ENCODE peak calls at places on chromosomes 6 and 20, in six cellular contexts. D is fibroblast of pulmonary artery, V is IMR-90, F is Karpas-422, L is colonic mucosa, N is right cardiac atrium. K is an unnamed sample.

GRCh38 chr6:26194774-26195375 is 107.6 kb downstream of the HFE start:
- DNase-seq in D (no peak), V (peak; percentile 32), F (no peak), L (no peak), N (no peak), K (no peak)

GRCh38 chr6:112802154-112802553 is 455.0 kb downstream of the RFPL4B start:
- DNase-seq in D (peak; percentile 87), V (peak; percentile 96), F (no peak), L (no peak), N (no peak), K (peak; percentile 92)

GRCh38 chr6:16184554-16184953 is 53.8 kb upstream of the GMPR start:
- DNase-seq in D (no peak), V (no peak), F (no peak), L (no peak), N (no peak), K (no peak)

GRCh38 chr6:149905371-149905910 is 7.5 kb upstream of the RAET1E start:
- DNase-seq in D (no peak), V (no peak), F (no peak), L (no peak), N (peak; percentile 59), K (no peak)

GRCh38 chr6:149560736-149561135 is 5.4 kb upstream of the GINM1 start:
- DNase-seq in D (peak; percentile 21), V (no peak), F (peak; percentile 65), L (no peak), N (no peak), K (no peak)

GRCh38 chr6:168060521-168060931 is 18.5 kb downstream of the FRMD1 start:
- DNase-seq in D (peak; percentile 79), V (peak; percentile 43), F (no peak), L (peak; percentile 86), N (peak; percentile 84), K (peak; percentile 65)

GRCh38 chr6:122792796-122793195 is 3.7 kb downstream of the SMPDL3A start:
- DNase-seq in D (no peak), V (peak; percentile 63), F (no peak), L (no peak), N (no peak), K (no peak)

GRCh38 chr20:25145131-25145530 is 50.4 kb upstream of the ENTPD6 start:
- DNase-seq in D (no peak), V (no peak), F (no peak), L (no peak), N (no peak), K (no peak)

GRCh38 chr20:50320910-50321796 is 130.5 kb downstream of the CEBPB start:
- DNase-seq in D (peak; percentile 92), V (peak; percentile 97), F (no peak), L (peak; percentile 81), N (peak; percentile 96), K (peak; percentile 90)

GRCh38 chr6:107153061-107153460 is 37.7 kb upstream of the BEND3 start:
- DNase-seq in D (no peak), V (peak; percentile 69), F (no peak), L (no peak), N (no peak), K (no peak)

GRCh38 chr6:132551214-132551613 is 1.3 kb upstream of the TAAR8 start:
- DNase-seq in D (no peak), V (no peak), F (no peak), L (no peak), N (no peak), K (no peak)
- H3K4me3 ChIP-seq in D (no peak overlapping the region), V (no peak overlapping the region), F (no peak overlapping the region), L (no peak overlapping the region), N (no peak overlapping the region), K (no peak overlapping the region)

DNA sequence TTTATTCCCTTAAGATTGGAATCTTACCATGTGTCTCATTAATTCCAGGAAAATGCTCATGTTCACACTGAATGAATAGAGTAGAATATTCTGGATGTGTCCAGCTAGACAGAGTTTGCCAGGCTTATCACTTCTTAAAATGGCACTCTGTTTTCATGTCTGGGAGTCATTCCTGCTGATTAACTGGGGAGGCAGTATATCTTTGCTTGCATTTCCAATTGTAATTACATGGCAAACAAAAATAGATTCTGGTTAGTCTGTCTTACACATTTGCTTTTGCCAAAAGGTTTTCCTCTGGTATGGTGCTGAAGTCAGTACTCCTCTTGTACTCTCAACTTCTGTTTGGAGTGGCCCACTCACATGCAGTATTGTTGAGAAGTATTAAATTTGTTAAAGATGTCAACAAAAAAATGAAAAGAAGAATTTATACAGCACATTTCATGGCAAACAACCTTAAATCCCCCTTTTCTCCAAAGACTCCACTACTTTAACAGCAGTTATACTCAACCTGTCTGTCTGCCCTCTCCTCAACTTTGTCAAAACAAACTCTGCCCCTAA is 70.2 kb downstream of the TENT5A start:
- DNase-seq in D (no peak), V (no peak), F (no peak), L (no peak), N (no peak), K (no peak)
- H3K4me3 ChIP-seq in D (no peak overlapping the region), V (no peak overlapping the region), F (no peak overlapping the region), L (no peak overlapping the region), N (no peak overlapping the region), K (no peak overlapping the region)

DNA sequence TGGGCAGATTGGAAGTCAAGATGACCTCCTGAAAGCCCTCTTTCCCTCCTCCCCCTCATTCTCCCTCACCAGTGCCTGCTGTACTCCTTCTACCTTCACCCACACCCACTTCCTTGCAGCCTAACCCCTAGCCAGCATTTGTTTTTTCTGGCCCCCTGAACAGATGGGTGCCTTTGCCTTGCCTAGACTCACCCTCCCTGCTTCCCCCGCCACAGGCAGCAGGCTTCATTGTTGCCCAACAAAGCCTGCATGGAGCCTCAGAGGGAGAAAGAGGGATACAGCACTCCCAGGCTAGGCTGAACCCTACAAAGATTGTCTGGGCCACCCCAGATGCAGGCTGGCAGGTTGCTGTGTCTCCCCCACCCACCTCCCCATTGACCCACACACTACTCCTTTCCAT is 2.7 kb downstream of the MOCS1 start:
- DNase-seq in D (no peak), V (no peak), F (no peak), L (no peak), N (no peak), K (no peak)
- H3K4me3 ChIP-seq in D (no peak overlapping the region), V (no peak overlapping the region), F (no peak overlapping the region), L (no peak overlapping the region), N (peak overlapping the region; percentile 16), K (no peak overlapping the region)

DNA sequence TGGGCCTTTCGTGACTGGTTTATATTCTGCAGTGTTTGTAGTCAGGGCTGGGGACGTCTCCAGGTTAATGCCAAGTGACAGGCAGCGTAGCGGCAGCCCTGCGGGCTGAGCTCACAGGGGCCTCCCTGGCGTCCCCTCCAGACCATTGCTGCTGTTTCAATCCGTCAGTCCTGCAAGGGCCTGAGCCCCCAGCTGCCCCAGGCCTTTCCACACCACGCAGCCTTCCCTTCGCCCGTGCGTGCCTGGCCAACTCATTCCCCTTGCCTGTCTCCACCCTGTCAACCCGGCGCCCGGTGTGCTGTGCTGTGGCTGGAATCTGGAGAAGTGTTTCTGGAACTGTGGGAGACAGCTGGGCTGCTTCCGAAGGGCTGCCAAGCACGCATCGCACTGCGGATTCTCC is 11.9 kb downstream of the BHLHE23 start:
- DNase-seq in D (no peak), V (no peak), F (no peak), L (no peak), N (peak; percentile 19), K (no peak)
- H3K4me3 ChIP-seq in D (no peak overlapping the region), V (no peak overlapping the region), F (no peak overlapping the region), L (no peak overlapping the region), N (no peak overlapping the region), K (no peak overlapping the region)

DNA sequence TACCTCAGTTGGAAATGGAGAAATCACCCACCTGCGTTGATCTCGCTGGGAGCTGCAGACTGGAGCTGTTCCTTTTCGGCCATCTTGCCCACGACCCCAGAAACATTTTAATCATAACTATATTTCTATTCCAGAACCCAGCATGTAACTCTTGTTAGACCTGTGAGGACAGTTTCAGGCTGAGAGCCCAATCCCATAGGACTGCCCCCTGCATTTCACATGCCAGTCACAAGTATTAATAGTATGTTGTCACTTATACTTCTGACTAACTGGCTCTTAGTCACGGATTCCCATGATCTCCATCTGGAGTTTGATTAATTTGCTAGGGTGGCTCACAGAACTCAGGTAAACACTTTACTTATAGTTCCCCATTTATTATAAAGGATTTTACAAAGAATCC is 96.0 kb upstream of the PRND start:
- DNase-seq in D (no peak), V (no peak), F (no peak), L (no peak), N (no peak), K (no peak)
- H3K4me3 ChIP-seq in D (no peak overlapping the region), V (no peak overlapping the region), F (no peak overlapping the region), L (no peak overlapping the region), N (no peak overlapping the region), K (no peak overlapping the region)

GRCh38 chr6:56864171-56864616 is 90.7 kb upstream of the BEND6 start:
- DNase-seq in D (no peak), V (peak; percentile 85), F (no peak), L (no peak), N (no peak), K (no peak)

GRCh38 chr6:56869346-56869745 is 85.6 kb upstream of the BEND6 start:
- DNase-seq in D (no peak), V (no peak), F (no peak), L (no peak), N (no peak), K (no peak)

GRCh38 chr6:56868687-56869086 is 86.2 kb upstream of the BEND6 start:
- DNase-seq in D (peak; percentile 93), V (peak; percentile 89), F (no peak), L (no peak), N (no peak), K (peak; percentile 84)

GRCh38 chr6:56865081-56865875 is 89.6 kb upstream of the BEND6 start:
- DNase-seq in D (no peak), V (no peak), F (no peak), L (no peak), N (no peak), K (no peak)

GRCh38 chr6:56866917-56867522 is 87.9 kb upstream of the BEND6 start:
- DNase-seq in D (peak; percentile 66), V (peak; percentile 50), F (no peak), L (no peak), N (no peak), K (no peak)
- H3K4me3 ChIP-seq in D (no peak overlapping the region), V (no peak overlapping the region), F (no peak overlapping the region), L (no peak overlapping the region), N (no peak overlapping the region), K (no peak overlapping the region)

GRCh38 chr20:38840894-38841470 is 35.5 kb downstream of the PPP1R16B start:
- DNase-seq in D (no peak), V (no peak), F (no peak), L (no peak), N (no peak), K (no peak)

GRCh38 chr20:38841570-38841969 is 36.1 kb downstream of the PPP1R16B start:
- DNase-seq in D (no peak), V (no peak), F (no peak), L (no peak), N (no peak), K (no peak)

GRCh38 chr20:38843346-38843745 is 37.8 kb downstream of the PPP1R16B start:
- DNase-seq in D (no peak), V (no peak), F (no peak), L (no peak), N (no peak), K (no peak)

GRCh38 chr20:38842017-38842416 is 36.5 kb downstream of the PPP1R16B start:
- DNase-seq in D (no peak), V (no peak), F (no peak), L (no peak), N (no peak), K (no peak)

GRCh38 chr20:38842558-38842981 is 37.1 kb downstream of the PPP1R16B start:
- DNase-seq in D (no peak), V (no peak), F (peak; percentile 79), L (no peak), N (no peak), K (no peak)
- H3K4me3 ChIP-seq in D (no peak overlapping the region), V (no peak overlapping the region), F (no peak overlapping the region), L (no peak overlapping the region), N (no peak overlapping the region), K (no peak overlapping the region)

GRCh38 chr20:47289989-47290388 is 66.5 kb downstream of the ZMYND8 start:
- DNase-seq in D (no peak), V (peak; percentile 39), F (no peak), L (no peak), N (no peak), K (no peak)
- H3K4me3 ChIP-seq in D (no peak overlapping the region), V (no peak overlapping the region), F (no peak overlapping the region), L (no peak overlapping the region), N (no peak overlapping the region), K (no peak overlapping the region)